ENCODE peak calls at places on chromosome 7, in nine cellular contexts. Y is HCT116, X is neural progenitor cell, S is PC-3, R is uterus, Q is Panc1, L is ovary, Z is lung, D is GM23248. W is an unnamed sample.

GRCh38 chr7:135001390-135002165 is 15.3 kb downstream of the AGBL3 start:
- DNase-seq in Y (no peak), X (no peak), S (no peak), R (no peak), Q (no peak), L (no peak), Z (no peak), D (peak; percentile 35), W (peak; percentile 16)

GRCh38 chr7:8442295-8442813 is 8.9 kb downstream of the NXPH1 start:
- DNase-seq in Y (no peak), X (no peak), S (no peak), R (no peak), Q (no peak), L (no peak), Z (no peak), D (no peak), W (no peak)

GRCh38 chr7:12741951-12742575 is 54.6 kb downstream of the ARL4A start:
- DNase-seq in Y (no peak), X (no peak), S (peak; percentile 40), R (no peak), Q (no peak), L (no peak), Z (no peak), D (no peak), W (no peak)

GRCh38 chr7:64618785-64619456 is 47.0 kb upstream of the ZNF107 start:
- DNase-seq in Y (peak; percentile 59), X (peak; percentile 44), S (peak; percentile 73), R (no peak), Q (peak; percentile 65), L (no peak), Z (no peak), D (peak; percentile 68), W (peak; percentile 33)

GRCh38 chr7:64946772-64947171 is 43.7 kb downstream of the ZNF273 start:
- DNase-seq in Y (no peak), X (peak; percentile 53), S (peak; percentile 8), R (no peak), Q (no peak), L (no peak), Z (no peak), D (peak; percentile 15), W (no peak)

GRCh38 chr7:134083766-134084487 is 43.2 kb upstream of the LRGUK start:
- DNase-seq in Y (no peak), X (no peak), S (peak; percentile 38), R (no peak), Q (no peak), L (no peak), Z (no peak), D (peak; percentile 61), W (peak; percentile 51)

GRCh38 chr7:157831901-157832810 is 495.4 kb downstream of the DNAJB6 start:
- DNase-seq in Y (no peak), X (no peak), S (no peak), R (no peak), Q (no peak), L (no peak), Z (no peak), D (no peak), W (no peak)

GRCh38 chr7:94374231-94374630 is 20.5 kb upstream of the COL1A2 start:
- DNase-seq in Y (no peak), X (peak; percentile 49), S (peak; percentile 17), R (peak; percentile 79), Q (no peak), L (peak; percentile 80), Z (peak; percentile 59), D (peak; percentile 98), W (peak; percentile 57)

GRCh38 chr7:151405056-151405455 is 4.8 kb downstream of the WDR86 start:
- DNase-seq in Y (no peak), X (no peak), S (no peak), R (no peak), Q (no peak), L (no peak), Z (no peak), D (no peak), W (no peak)

GRCh38 chr7:47601881-47602249 is 20.0 kb upstream of the TNS3 start:
- DNase-seq in Y (no peak), X (no peak), S (no peak), R (no peak), Q (no peak), L (no peak), Z (no peak), D (no peak), W (no peak)
- H3K27ac ChIP-seq in Y (no peak overlapping the region), X (no peak overlapping the region), S (peak overlapping the region; percentile 93), R (no peak overlapping the region), Q (peak overlapping the region; percentile 100), L (no peak overlapping the region), Z (no peak overlapping the region), D (peak overlapping the region; percentile 90), W (peak overlapping the region; percentile 72)

GRCh38 chr7:128129224-128129864 is 98.1 kb upstream of the LRRC4 start:
- DNase-seq in Y (no peak), X (no peak), S (no peak), R (no peak), Q (no peak), L (no peak), Z (peak; percentile 26), D (no peak), W (no peak)

GRCh38 chr7:128131115-128131514 is 99.9 kb upstream of the LRRC4 start:
- DNase-seq in Y (no peak), X (no peak), S (no peak), R (no peak), Q (no peak), L (no peak), Z (no peak), D (no peak), W (no peak)

GRCh38 chr7:128128401-128128800 is 97.2 kb upstream of the LRRC4 start:
- DNase-seq in Y (no peak), X (no peak), S (no peak), R (no peak), Q (no peak), L (no peak), Z (no peak), D (no peak), W (no peak)

GRCh38 chr7:128132426-128133069 is 101.3 kb upstream of the LRRC4 start:
- DNase-seq in Y (no peak), X (no peak), S (no peak), R (no peak), Q (no peak), L (no peak), Z (no peak), D (no peak), W (no peak)

GRCh38 chr7:128131701-128132100 is 100.5 kb upstream of the LRRC4 start:
- DNase-seq in Y (no peak), X (no peak), S (no peak), R (no peak), Q (no peak), L (no peak), Z (no peak), D (no peak), W (no peak)
- H3K4me1 ChIP-seq in Y (no peaks in the 10 kb centered on the region), X (peaks cover 3% of the 10 kb centered on the region), S (peaks cover 6% of the 10 kb centered on the region), R (peaks cover 4% of the 10 kb centered on the region), Q (peaks cover 3% of the 10 kb centered on the region), L (peaks cover 8% of the 10 kb centered on the region), Z (peaks cover 6% of the 10 kb centered on the region), D (peaks cover 3% of the 10 kb centered on the region), W (peaks cover 6% of the 10 kb centered on the region)

DNA sequence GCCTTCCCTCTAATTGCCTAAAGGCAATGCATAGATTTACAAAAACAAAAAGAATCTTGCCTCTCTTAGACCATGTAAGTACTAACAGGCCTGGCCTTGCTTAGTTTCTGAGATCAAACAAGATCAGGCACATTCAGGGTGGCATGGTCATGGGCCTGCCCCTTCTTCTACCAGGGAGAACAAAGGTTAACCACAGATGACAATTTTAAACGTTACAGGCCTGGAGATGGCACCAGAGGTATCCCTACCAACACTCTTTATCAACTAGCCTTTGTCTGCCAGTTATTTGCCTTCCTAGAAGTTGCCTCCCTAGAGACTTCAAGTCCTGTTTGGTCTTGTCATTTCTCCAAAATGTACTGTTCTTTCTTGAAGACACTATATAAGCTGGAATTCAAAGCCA is 252.6 kb downstream of the DOCK4 start:
- DNase-seq in Y (no peak), X (peak; percentile 31), S (peak; percentile 48), R (no peak), Q (peak; percentile 17), L (no peak), Z (no peak), D (peak; percentile 40), W (no peak)
- H3K27ac ChIP-seq in Y (no peak overlapping the region), X (no peak overlapping the region), S (no peak overlapping the region), R (peak overlapping the region; percentile 79), Q (no peak overlapping the region), L (peak overlapping the region; percentile 59), Z (no peak overlapping the region), D (no peak overlapping the region), W (peak overlapping the region; percentile 32)

GRCh38 chr7:130387628-130388403 is 7.5 kb downstream of the CPA1 start:
- DNase-seq in Y (no peak), X (no peak), S (no peak), R (no peak), Q (no peak), L (no peak), Z (no peak), D (no peak), W (no peak)
- H3K4me1 ChIP-seq in Y (no peaks in the 10 kb centered on the region), X (no peaks in the 10 kb centered on the region), S (no peaks in the 10 kb centered on the region), R (peaks cover 1% of the 10 kb centered on the region), Q (no peaks in the 10 kb centered on the region), L (peaks cover 2% of the 10 kb centered on the region), Z (peaks cover 2% of the 10 kb centered on the region), D (peaks cover 13% of the 10 kb centered on the region), W (peaks cover 11% of the 10 kb centered on the region)

GRCh38 chr7:132244917-132245480 is 331.3 kb downstream of the PLXNA4 start:
- DNase-seq in Y (no peak), X (peak; percentile 62), S (no peak), R (no peak), Q (no peak), L (no peak), Z (no peak), D (no peak), W (no peak)
- H3K27ac ChIP-seq in Y (no peak overlapping the region), X (no peak overlapping the region), S (no peak overlapping the region), R (no peak overlapping the region), Q (no peak overlapping the region), L (no peak overlapping the region), Z (no peak overlapping the region), D (no peak overlapping the region), W (no peak overlapping the region)

DNA sequence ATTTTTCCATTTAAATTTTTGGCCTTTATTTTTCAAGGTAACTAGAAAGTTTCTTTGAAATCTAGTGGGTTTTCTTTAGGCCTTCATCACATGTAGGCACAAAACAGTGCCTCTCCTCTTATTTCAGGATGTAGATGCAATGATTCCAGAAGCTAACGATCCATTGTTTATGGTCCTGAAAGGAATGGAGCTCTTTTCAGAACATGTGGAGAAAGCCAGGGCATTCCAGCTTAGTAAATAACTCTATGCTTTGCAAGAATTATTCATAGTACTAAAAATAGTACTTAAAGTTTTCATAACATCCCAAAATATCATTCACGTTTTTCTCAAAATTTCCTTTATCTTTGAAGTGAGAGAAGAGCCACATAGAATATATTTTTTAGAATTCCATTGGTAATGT is 91.3 kb downstream of the DYNC1I1 start:
- DNase-seq in Y (no peak), X (no peak), S (no peak), R (no peak), Q (no peak), L (no peak), Z (no peak), D (peak; percentile 20), W (no peak)
- H3K4me1 ChIP-seq in Y (no peaks in the 10 kb centered on the region), X (peaks cover 4% of the 10 kb centered on the region), S (peaks cover 7% of the 10 kb centered on the region), R (no peaks in the 10 kb centered on the region), Q (no peaks in the 10 kb centered on the region), L (no peaks in the 10 kb centered on the region), Z (no peaks in the 10 kb centered on the region), D (peaks cover 34% of the 10 kb centered on the region), W (no peaks in the 10 kb centered on the region)

W was measured in adrenal gland.